ENCODE peak calls at places on chromosome 4, in seven cellular contexts. One of them, this sample, is unnamed.
A peak's percentile ranks its signal among the peaks of the same experiment; 100 is the strongest.

GRCh38 chr4:11427201-11427996 is 1.3 kb downstream of the HS3ST1 start:
- DNase-seq in GM12878: no peak
- DNase-seq in NT2/D1: no peak
- DNase-seq in HepG2: no peak
- DNase-seq in K562: no peak
- DNase-seq in H1: peak; percentile 64
- DNase-seq in HCT116: no peak
- DNase-seq in this sample: no peak

GRCh38 chr4:107718351-107718965 is 1.6 kb downstream of the PAPSS1 start:
- DNase-seq in HepG2: no peak
- DNase-seq in H1: no peak
- DNase-seq in HCT116: no peak
- DNase-seq in GM12878: peak; percentile 50
- DNase-seq in NT2/D1: no peak
- DNase-seq in K562: no peak
- DNase-seq in this sample: no peak

GRCh38 chr4:102685768-102686167 is 75.0 kb downstream of the MANBA start:
- DNase-seq in K562: no peak
- DNase-seq in H1: no peak
- DNase-seq in HCT116: no peak
- DNase-seq in NT2/D1: no peak
- DNase-seq in HepG2: no peak
- DNase-seq in GM12878: no peak
- DNase-seq in this sample: no peak

GRCh38 chr4:8163026-8163425 is 4.4 kb upstream of the ABLIM2 start:
- DNase-seq in K562: no peak
- DNase-seq in HepG2: no peak
- DNase-seq in GM12878: no peak
- DNase-seq in H1: no peak
- DNase-seq in NT2/D1: no peak
- DNase-seq in HCT116: no peak
- DNase-seq in this sample: no peak

GRCh38 chr4:185379326-185380295 is 16.1 kb downstream of the LRP2BP start:
- DNase-seq in K562: no peak
- DNase-seq in HCT116: no peak
- DNase-seq in HepG2: no peak
- DNase-seq in NT2/D1: no peak
- DNase-seq in GM12878: no peak
- DNase-seq in H1: no peak
- DNase-seq in this sample: no peak

GRCh38 chr4:54930226-54930625 is 195.2 kb downstream of the KDR start:
- DNase-seq in GM12878: no peak
- DNase-seq in HepG2: no peak
- DNase-seq in H1: no peak
- DNase-seq in K562: no peak
- DNase-seq in NT2/D1: no peak
- DNase-seq in HCT116: no peak
- DNase-seq in this sample: no peak

GRCh38 chr4:38728651-38729141 is 54.1 kb downstream of the TLR10 start:
- DNase-seq in H1: peak; percentile 52
- DNase-seq in K562: no peak
- DNase-seq in NT2/D1: no peak
- DNase-seq in HepG2: peak; percentile 35
- DNase-seq in GM12878: no peak
- DNase-seq in HCT116: peak; percentile 77
- DNase-seq in this sample: no peak

GRCh38 chr4:25058796-25059195 is 28.1 kb upstream of the LGI2 start:
- DNase-seq in K562: no peak
- DNase-seq in HCT116: no peak
- DNase-seq in NT2/D1: no peak
- DNase-seq in H1: no peak
- DNase-seq in HepG2: no peak
- DNase-seq in GM12878: no peak
- DNase-seq in this sample: no peak

GRCh38 chr4:116122131-116122530 is 963.2 kb downstream of the TRAM1L1 start:
- DNase-seq in HepG2: no peak
- DNase-seq in K562: no peak
- DNase-seq in GM12878: no peak
- DNase-seq in HCT116: no peak
- DNase-seq in NT2/D1: no peak
- DNase-seq in H1: no peak
- DNase-seq in this sample: no peak
- TF ChIP-seq YY1 in HepG2: no peak
- TF ChIP-seq YY1 in K562: no peak
- TF ChIP-seq YY1 in GM12878: no peak
- TF ChIP-seq YY1 in HCT116: no peak
- TF ChIP-seq YY1 in NT2/D1: no peak
- TF ChIP-seq YY1 in H1: no peak
- TF ChIP-seq YY1 in this sample: no peak

GRCh38 chr4:153345011-153345981 is 808 bp downstream of the MND1 start:
- DNase-seq in HCT116: peak; percentile 21
- DNase-seq in H1: no peak
- DNase-seq in K562: peak; percentile 17
- DNase-seq in HepG2: peak; percentile 64
- DNase-seq in GM12878: no peak
- DNase-seq in NT2/D1: peak; percentile 28
- DNase-seq in this sample: peak; percentile 74

GRCh38 chr4:153341575-153342090 is 2.9 kb upstream of the MND1 start:
- DNase-seq in HCT116: peak; percentile 35
- DNase-seq in K562: no peak
- DNase-seq in GM12878: no peak
- DNase-seq in NT2/D1: no peak
- DNase-seq in H1: no peak
- DNase-seq in HepG2: peak; percentile 7
- DNase-seq in this sample: no peak

GRCh38 chr4:153346031-153346430 is 1.5 kb downstream of the MND1 start:
- DNase-seq in NT2/D1: no peak
- DNase-seq in HepG2: no peak
- DNase-seq in HCT116: no peak
- DNase-seq in H1: no peak
- DNase-seq in GM12878: no peak
- DNase-seq in K562: no peak
- DNase-seq in this sample: no peak

GRCh38 chr4:153344131-153345010 is at the start of gene MND1:
- DNase-seq in GM12878: no peak
- DNase-seq in HCT116: peak; percentile 68
- DNase-seq in K562: peak; percentile 93
- DNase-seq in H1: peak; percentile 96
- DNase-seq in HepG2: peak; percentile 64
- DNase-seq in NT2/D1: peak; percentile 84
- DNase-seq in this sample: peak; percentile 96

DNA sequence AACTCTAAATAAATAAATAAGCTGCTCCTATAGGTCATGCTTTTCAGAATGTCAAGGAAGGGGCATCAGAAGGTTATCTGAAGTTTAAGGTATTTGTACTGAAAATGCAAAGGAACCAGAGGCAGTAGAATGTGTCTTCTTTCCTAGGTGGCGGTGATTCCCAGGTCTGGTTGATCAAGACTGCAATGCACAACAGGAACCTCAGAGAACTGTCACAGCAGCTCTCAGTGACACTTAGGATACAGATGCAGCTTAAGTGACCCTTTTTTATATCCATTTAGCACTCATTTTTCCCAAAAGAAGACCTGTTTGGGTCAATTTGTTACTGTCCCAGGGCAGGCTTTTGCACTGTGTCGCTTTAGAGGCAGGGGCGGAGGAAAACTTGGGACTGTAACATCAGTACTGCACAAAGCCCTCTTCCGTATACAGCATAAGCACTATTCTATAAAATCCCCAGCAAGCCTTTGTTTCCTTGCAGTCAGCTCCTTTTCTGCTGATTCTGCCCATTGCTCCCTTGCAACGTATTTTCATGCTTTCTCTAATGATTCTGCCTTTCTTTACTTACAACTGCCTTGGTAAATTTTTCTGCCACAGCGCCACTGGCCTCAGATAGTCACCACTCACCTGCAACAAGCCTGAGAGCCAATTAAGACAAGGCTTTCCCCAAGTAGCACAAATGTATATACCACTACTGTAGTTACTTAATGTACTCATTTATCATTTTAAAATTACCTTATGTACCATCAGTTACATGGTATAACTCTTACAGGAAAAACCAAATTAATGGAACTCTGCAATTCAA is 1.5 kb upstream of the MND1 start:
- DNase-seq in HepG2: no peak
- DNase-seq in H1: no peak
- DNase-seq in HCT116: no peak
- DNase-seq in NT2/D1: no peak
- DNase-seq in K562: no peak
- DNase-seq in GM12878: no peak
- DNase-seq in this sample: no peak
- TF ChIP-seq YY1 in HepG2: no peak
- TF ChIP-seq YY1 in H1: no peak
- TF ChIP-seq YY1 in HCT116: no peak
- TF ChIP-seq YY1 in NT2/D1: no peak
- TF ChIP-seq YY1 in K562: no peak
- TF ChIP-seq YY1 in GM12878: no peak
- TF ChIP-seq YY1 in this sample: no peak

DNA sequence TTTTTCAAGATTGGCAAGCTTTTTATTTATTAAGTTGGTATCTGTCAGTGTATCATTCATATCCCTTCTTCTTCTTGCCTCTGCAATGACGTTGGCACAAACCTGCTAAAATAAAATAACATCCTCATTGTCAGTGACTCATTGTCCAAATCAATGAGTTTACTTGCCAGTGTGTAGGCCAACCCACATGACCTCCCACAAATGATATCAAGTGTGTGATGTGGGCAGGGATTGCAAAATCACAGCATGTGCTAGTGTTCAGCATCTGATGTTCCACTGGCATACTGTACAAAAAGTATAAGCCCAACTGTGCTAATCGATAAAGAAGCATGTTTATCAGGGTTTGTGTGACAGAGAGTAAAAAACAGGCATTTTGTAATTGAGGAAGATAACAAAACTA is 25.5 kb downstream of the GPAT3 start:
- DNase-seq in HCT116: peak; percentile 80
- DNase-seq in NT2/D1: no peak
- DNase-seq in GM12878: no peak
- DNase-seq in H1: no peak
- DNase-seq in HepG2: peak; percentile 55
- DNase-seq in K562: no peak
- DNase-seq in this sample: no peak
- TF ChIP-seq YY1 in HCT116: peak; percentile 18
- TF ChIP-seq YY1 in NT2/D1: no peak
- TF ChIP-seq YY1 in GM12878: no peak
- TF ChIP-seq YY1 in H1: no peak
- TF ChIP-seq YY1 in HepG2: no peak
- TF ChIP-seq YY1 in K562: no peak
- TF ChIP-seq YY1 in this sample: no peak

GRCh38 chr4:187840814-187841213 is 154.8 kb upstream of the ZFP42 start:
- DNase-seq in GM12878: no peak
- DNase-seq in H1: no peak
- DNase-seq in K562: no peak
- DNase-seq in HCT116: no peak
- DNase-seq in NT2/D1: no peak
- DNase-seq in HepG2: no peak
- DNase-seq in this sample: no peak
- TF ChIP-seq YY1 in GM12878: no peak
- TF ChIP-seq YY1 in H1: no peak
- TF ChIP-seq YY1 in K562: no peak
- TF ChIP-seq YY1 in HCT116: no peak
- TF ChIP-seq YY1 in NT2/D1: no peak
- TF ChIP-seq YY1 in HepG2: no peak
- TF ChIP-seq YY1 in this sample: no peak

GRCh38 chr4:40629401-40630334 is at the start of gene RBM47:
- DNase-seq in HepG2: no peak
- DNase-seq in HCT116: peak; percentile 50
- DNase-seq in GM12878: no peak
- DNase-seq in H1: peak; percentile 88
- DNase-seq in NT2/D1: peak; percentile 82
- DNase-seq in K562: no peak
- DNase-seq in this sample: peak; percentile 80
- TF ChIP-seq YY1 in HepG2: no peak
- TF ChIP-seq YY1 in HCT116: peak; percentile 35
- TF ChIP-seq YY1 in GM12878: peak; percentile 52
- TF ChIP-seq YY1 in H1: peak; percentile 6
- TF ChIP-seq YY1 in NT2/D1: no peak
- TF ChIP-seq YY1 in K562: no peak
- TF ChIP-seq YY1 in this sample: no peak

GRCh38 chr4:183097251-183098079 is 1.6 kb upstream of the WWC2 start:
- DNase-seq in HepG2: no peak
- DNase-seq in NT2/D1: no peak
- DNase-seq in K562: no peak
- DNase-seq in HCT116: no peak
- DNase-seq in GM12878: no peak
- DNase-seq in H1: peak; percentile 78
- DNase-seq in this sample: no peak

GRCh38 chr4:183096276-183096965 is 2.6 kb upstream of the WWC2 start:
- DNase-seq in K562: no peak
- DNase-seq in HepG2: no peak
- DNase-seq in HCT116: no peak
- DNase-seq in H1: no peak
- DNase-seq in GM12878: no peak
- DNase-seq in NT2/D1: no peak
- DNase-seq in this sample: no peak

GRCh38 chr4:183098723-183099536 is at the start of gene WWC2:
- DNase-seq in K562: peak; percentile 83
- DNase-seq in GM12878: no peak
- DNase-seq in HCT116: peak; percentile 80
- DNase-seq in NT2/D1: peak; percentile 90
- DNase-seq in H1: peak; percentile 92
- DNase-seq in HepG2: peak; percentile 83
- DNase-seq in this sample: peak; percentile 92

GRCh38 chr4:183099537-183100297 is 660 bp downstream of the WWC2 start:
- DNase-seq in HepG2: peak; percentile 35
- DNase-seq in NT2/D1: no peak
- DNase-seq in HCT116: no peak
- DNase-seq in K562: peak; percentile 37
- DNase-seq in GM12878: no peak
- DNase-seq in H1: peak; percentile 85
- DNase-seq in this sample: no peak

GRCh38 chr4:183098080-183098722 is 856 bp upstream of the WWC2 start:
- DNase-seq in HepG2: peak; percentile 47
- DNase-seq in K562: peak; percentile 61
- DNase-seq in H1: no peak
- DNase-seq in NT2/D1: no peak
- DNase-seq in GM12878: no peak
- DNase-seq in HCT116: no peak
- DNase-seq in this sample: peak; percentile 81
- TF ChIP-seq YY1 in HepG2: peak; percentile 52
- TF ChIP-seq YY1 in K562: no peak
- TF ChIP-seq YY1 in H1: no peak
- TF ChIP-seq YY1 in NT2/D1: no peak
- TF ChIP-seq YY1 in GM12878: no peak
- TF ChIP-seq YY1 in HCT116: no peak
- TF ChIP-seq YY1 in this sample: no peak

DNA sequence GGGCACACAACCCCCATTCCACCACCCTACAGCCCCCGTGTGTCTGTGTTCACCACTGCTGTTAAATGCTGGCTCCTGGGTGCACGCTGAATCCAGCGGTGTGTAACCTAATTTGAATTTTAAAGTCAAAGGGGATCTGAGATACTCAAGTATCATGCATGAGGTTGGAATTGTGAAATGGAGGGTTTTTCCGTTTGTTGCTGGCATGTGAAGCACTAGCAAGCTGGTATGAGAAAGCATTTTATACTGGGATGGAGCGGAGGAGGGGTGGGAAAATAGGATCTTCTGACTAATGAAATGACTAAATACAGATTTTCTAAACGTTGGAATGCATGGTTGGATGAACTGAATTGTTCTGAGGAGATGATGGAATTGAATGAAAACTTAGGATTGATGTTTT is 36.9 kb upstream of the FAT1 start:
- DNase-seq in HepG2: no peak
- DNase-seq in H1: no peak
- DNase-seq in GM12878: no peak
- DNase-seq in K562: no peak
- DNase-seq in HCT116: no peak
- DNase-seq in NT2/D1: no peak
- DNase-seq in this sample: no peak
- TF ChIP-seq YY1 in HepG2: no peak
- TF ChIP-seq YY1 in H1: no peak
- TF ChIP-seq YY1 in GM12878: no peak
- TF ChIP-seq YY1 in K562: no peak
- TF ChIP-seq YY1 in HCT116: no peak
- TF ChIP-seq YY1 in NT2/D1: no peak
- TF ChIP-seq YY1 in this sample: no peak